ENCODE peak calls at places on chromosomes 16 and 17, in eight cellular contexts. One of them, this sample, is unnamed.

GRCh38 chr16:89827383-89828198 is 684 bp upstream of the SPIRE2 start:
- DNase-seq in IMR-90: peak
- DNase-seq in hippocampal formation: no peak
- DNase-seq in COLO829: no peak
- DNase-seq in HS-27A: peak
- DNase-seq in mesendoderm: peak
- DNase-seq in right cardiac atrium: peak
- DNase-seq in nephron progenitor cell: peak
- DNase-seq in this sample: peak

GRCh38 chr17:42392664-42393415 is 4.6 kb upstream of the STAT3 start:
- DNase-seq in IMR-90: no peak
- DNase-seq in hippocampal formation: no peak
- DNase-seq in COLO829: no peak
- DNase-seq in HS-27A: no peak
- DNase-seq in mesendoderm: no peak
- DNase-seq in right cardiac atrium: no peak
- DNase-seq in nephron progenitor cell: no peak
- DNase-seq in this sample: no peak

GRCh38 chr17:1244606-1245012 is 25.6 kb upstream of the BHLHA9 start:
- DNase-seq in IMR-90: peak
- DNase-seq in hippocampal formation: no peak
- DNase-seq in COLO829: no peak
- DNase-seq in HS-27A: no peak
- DNase-seq in mesendoderm: no peak
- DNase-seq in right cardiac atrium: no peak
- DNase-seq in nephron progenitor cell: no peak
- DNase-seq in this sample: no peak

GRCh38 chr16:87351320-87351698 is 32.3 kb downstream of the FBXO31 start:
- DNase-seq in IMR-90: no peak
- DNase-seq in hippocampal formation: no peak
- DNase-seq in COLO829: no peak
- DNase-seq in HS-27A: no peak
- DNase-seq in mesendoderm: no peak
- DNase-seq in right cardiac atrium: no peak
- DNase-seq in nephron progenitor cell: no peak
- DNase-seq in this sample: no peak

GRCh38 chr16:20243731-20244281 is 83.5 kb downstream of the GP2 start:
- DNase-seq in IMR-90: no peak
- DNase-seq in hippocampal formation: no peak
- DNase-seq in COLO829: no peak
- DNase-seq in HS-27A: no peak
- DNase-seq in mesendoderm: peak
- DNase-seq in right cardiac atrium: no peak
- DNase-seq in nephron progenitor cell: no peak
- DNase-seq in this sample: no peak

GRCh38 chr16:25596194-25596593 is 95.6 kb upstream of the HS3ST4 start:
- DNase-seq in IMR-90: no peak
- DNase-seq in hippocampal formation: no peak
- DNase-seq in COLO829: no peak
- DNase-seq in HS-27A: no peak
- DNase-seq in mesendoderm: no peak
- DNase-seq in right cardiac atrium: no peak
- DNase-seq in nephron progenitor cell: no peak
- DNase-seq in this sample: no peak

GRCh38 chr17:66984730-66985129 is 20.2 kb downstream of the CACNG4 start:
- DNase-seq in IMR-90: no peak
- DNase-seq in hippocampal formation: no peak
- DNase-seq in COLO829: no peak
- DNase-seq in HS-27A: no peak
- DNase-seq in mesendoderm: no peak
- DNase-seq in right cardiac atrium: no peak
- DNase-seq in nephron progenitor cell: no peak
- DNase-seq in this sample: no peak

GRCh38 chr16:30731411-30731810 is 16.8 kb upstream of the PHKG2 start:
- DNase-seq in IMR-90: peak
- DNase-seq in hippocampal formation: no peak
- DNase-seq in COLO829: no peak
- DNase-seq in HS-27A: no peak
- DNase-seq in mesendoderm: no peak
- DNase-seq in right cardiac atrium: no peak
- DNase-seq in nephron progenitor cell: no peak
- DNase-seq in this sample: no peak

GRCh38 chr17:32161506-32162365 is 19.4 kb downstream of the RHOT1 start:
- DNase-seq in IMR-90: peak
- DNase-seq in hippocampal formation: no peak
- DNase-seq in COLO829: peak
- DNase-seq in HS-27A: peak
- DNase-seq in mesendoderm: no peak
- DNase-seq in right cardiac atrium: no peak
- DNase-seq in nephron progenitor cell: no peak
- DNase-seq in this sample: no peak

GRCh38 chr16:61581417-61582046 is 454.7 kb downstream of the CDH8 start:
- DNase-seq in IMR-90: no peak
- DNase-seq in hippocampal formation: no peak
- DNase-seq in COLO829: no peak
- DNase-seq in HS-27A: no peak
- DNase-seq in mesendoderm: no peak
- DNase-seq in right cardiac atrium: no peak
- DNase-seq in nephron progenitor cell: no peak
- DNase-seq in this sample: no peak

GRCh38 chr17:4362141-4362540 is 4.3 kb downstream of the UBE2G1 start:
- DNase-seq in IMR-90: no peak
- DNase-seq in hippocampal formation: no peak
- DNase-seq in COLO829: no peak
- DNase-seq in HS-27A: no peak
- DNase-seq in mesendoderm: no peak
- DNase-seq in right cardiac atrium: no peak
- DNase-seq in nephron progenitor cell: no peak
- DNase-seq in this sample: no peak

GRCh38 chr16:67396159-67396774 is 3.0 kb upstream of the TPPP3 start:
- DNase-seq in IMR-90: peak
- DNase-seq in hippocampal formation: no peak
- DNase-seq in COLO829: no peak
- DNase-seq in HS-27A: no peak
- DNase-seq in mesendoderm: peak
- DNase-seq in right cardiac atrium: peak
- DNase-seq in nephron progenitor cell: peak
- DNase-seq in this sample: peak

GRCh38 chr17:62194401-62194800 is 129.3 kb upstream of the MED13 start:
- DNase-seq in IMR-90: no peak
- DNase-seq in hippocampal formation: no peak
- DNase-seq in COLO829: no peak
- DNase-seq in HS-27A: no peak
- DNase-seq in mesendoderm: no peak
- DNase-seq in right cardiac atrium: no peak
- DNase-seq in nephron progenitor cell: no peak
- DNase-seq in this sample: no peak

GRCh38 chr16:29662729-29663019 is 373 bp upstream of the SPN start:
- DNase-seq in IMR-90: no peak
- DNase-seq in hippocampal formation: no peak
- DNase-seq in COLO829: no peak
- DNase-seq in HS-27A: no peak
- DNase-seq in mesendoderm: no peak
- DNase-seq in right cardiac atrium: no peak
- DNase-seq in nephron progenitor cell: no peak
- DNase-seq in this sample: no peak

GRCh38 chr17:80101946-80102706 is 745 bp downstream of the GAA start:
- DNase-seq in IMR-90: peak
- DNase-seq in hippocampal formation: no peak
- DNase-seq in COLO829: no peak
- DNase-seq in HS-27A: no peak
- DNase-seq in mesendoderm: peak
- DNase-seq in right cardiac atrium: peak
- DNase-seq in nephron progenitor cell: peak
- DNase-seq in this sample: no peak

GRCh38 chr17:43406676-43407645 is 8.2 kb downstream of the ARL4D start:
- DNase-seq in IMR-90: peak
- DNase-seq in hippocampal formation: peak
- DNase-seq in COLO829: no peak
- DNase-seq in HS-27A: no peak
- DNase-seq in mesendoderm: peak
- DNase-seq in right cardiac atrium: no peak
- DNase-seq in nephron progenitor cell: no peak
- DNase-seq in this sample: peak

This sample was measured in H9.